ENCODE peak calls at places on chromosome 21, in six cellular contexts. L is activated T-helper 1 cell treated with anti-CD3 and anti-CD28 coated beads, Interleukin-2, amount 50 U/mL, for 16 hours; N is GM12891; R is naive B cell; P is mucosa of descending colon; Y is iris pigment epithelial cell. H is an unnamed sample.

GRCh38 chr21:15730484-15731242 is 881 bp downstream of the USP25 start:
- DNase-seq in L (peak), N (no peak), R (peak), P (peak), Y (no peak), H (no peak)

GRCh38 chr21:29078884-29079765 is 5.7 kb upstream of the CCT8 start:
- DNase-seq in L (no peak), N (peak), R (peak), P (peak), Y (no peak), H (peak)

GRCh38 chr21:17438642-17439041 is 74.2 kb upstream of the CXADR start:
- DNase-seq in L (no peak), N (no peak), R (no peak), P (no peak), Y (no peak), H (peak)

GRCh38 chr21:38494688-38495087 is 3.6 kb downstream of the ERG start:
- DNase-seq in L (no peak), N (no peak), R (no peak), P (no peak), Y (no peak), H (peak)

GRCh38 chr21:36005018-36005417 is 55.3 kb downstream of the SETD4 start:
- DNase-seq in L (no peak), N (no peak), R (no peak), P (peak), Y (peak), H (no peak)

GRCh38 chr21:37074195-37074510 is 1.1 kb downstream of the TTC3 start:
- DNase-seq in L (no peak), N (no peak), R (no peak), P (no peak), Y (peak), H (no peak)

GRCh38 chr21:15221799-15222386 is 157.1 kb upstream of the NRIP1 start:
- DNase-seq in L (no peak), N (no peak), R (no peak), P (no peak), Y (peak), H (peak)

GRCh38 chr21:24023936-24024335 is 1583.3 kb downstream of the MRPL39 start:
- DNase-seq in L (no peak), N (no peak), R (no peak), P (no peak), Y (no peak), H (no peak)

H was measured in astrocyte of the spinal cord.